ENCODE peak calls at places on chromosomes 16 and 17, in six cellular contexts. Q is AG08395; B is KG1; Y is activated effector memory CD4-positive, alpha-beta T cell treated with anti-CD3 and anti-CD28 coated beads, Interleukin-2, amount 50 U/mL, for 16 hours; P is globus pallidus; W is RWPE1. X is an unnamed sample.

GRCh38 chr16:1543085-1543896 is 9.8 kb downstream of the TMEM204 start:
- DNase-seq in Q (peak; percentile 80), B (peak; percentile 65), Y (peak; percentile 85), P (peak; percentile 37), W (peak; percentile 82), X (peak; percentile 66)

GRCh38 chr16:8689686-8690085 is 15.3 kb downstream of the ABAT start:
- DNase-seq in Q (no peak), B (no peak), Y (no peak), P (no peak), W (no peak), X (no peak)

GRCh38 chr17:71286625-71287024 is 834.2 kb upstream of the SOX9 start:
- DNase-seq in Q (no peak), B (no peak), Y (no peak), P (no peak), W (no peak), X (no peak)

GRCh38 chr16:74268372-74268782 is 28.2 kb upstream of the PSMD7 start:
- DNase-seq in Q (no peak), B (no peak), Y (no peak), P (no peak), W (no peak), X (no peak)

GRCh38 chr16:71443714-71444113 is 1.9 kb upstream of the TLE7 start:
- DNase-seq in Q (no peak), B (no peak), Y (no peak), P (no peak), W (no peak), X (no peak)

GRCh38 chr17:55632893-55633292 is 89.8 kb downstream of the TMEM100 start:
- DNase-seq in Q (peak; percentile 34), B (no peak), Y (no peak), P (no peak), W (no peak), X (peak; percentile 74)

GRCh38 chr16:24988137-24988535 is 27.0 kb downstream of the ARHGAP17 start:
- DNase-seq in Q (no peak), B (no peak), Y (no peak), P (no peak), W (no peak), X (no peak)

GRCh38 chr17:17358060-17358751 is 55.0 kb downstream of the NT5M start:
- DNase-seq in Q (no peak), B (no peak), Y (peak; percentile 42), P (no peak), W (no peak), X (no peak)

GRCh38 chr16:73125860-73126259 is 77.9 kb upstream of the ZFHX3 start:
- DNase-seq in Q (peak; percentile 88), B (no peak), Y (no peak), P (no peak), W (peak; percentile 47), X (peak; percentile 35)

GRCh38 chr17:62723842-62724241 is 84.3 kb downstream of the MARCHF10 start:
- DNase-seq in Q (no peak), B (no peak), Y (no peak), P (no peak), W (no peak), X (no peak)

GRCh38 chr17:69246726-69247375 is 18.2 kb upstream of the ABCA10 start:
- DNase-seq in Q (peak; percentile 37), B (peak; percentile 28), Y (no peak), P (peak; percentile 62), W (peak; percentile 30), X (no peak)

GRCh38 chr17:37642706-37643105 is 540 bp downstream of the DDX52 start:
- DNase-seq in Q (peak; percentile 16), B (no peak), Y (no peak), P (no peak), W (peak; percentile 43), X (no peak)

GRCh38 chr16:4415538-4416199 is 727 bp downstream of the CORO7 start:
- DNase-seq in Q (no peak), B (peak; percentile 78), Y (peak; percentile 86), P (peak; percentile 76), W (no peak), X (peak; percentile 35)

GRCh38 chr17:39899215-39899614 is 19.2 kb downstream of the GSDMB start:
- DNase-seq in Q (no peak), B (no peak), Y (no peak), P (no peak), W (no peak), X (no peak)

GRCh38 chr17:17180741-17181525 is 25.2 kb downstream of the PLD6 start:
- DNase-seq in Q (no peak), B (no peak), Y (no peak), P (no peak), W (no peak), X (no peak)

GRCh38 chr17:53313746-53314145 is 509.0 kb upstream of the KIF2B start:
- DNase-seq in Q (no peak), B (no peak), Y (no peak), P (no peak), W (peak; percentile 5), X (no peak)

GRCh38 chr17:55430531-55431228 is 9.0 kb upstream of the MMD start:
- DNase-seq in Q (no peak), B (no peak), Y (no peak), P (no peak), W (no peak), X (no peak)

GRCh38 chr16:19912445-19913305 is 28.0 kb upstream of the GPRC5B start:
- DNase-seq in Q (peak; percentile 45), B (no peak), Y (no peak), P (no peak), W (peak; percentile 33), X (peak; percentile 72)

GRCh38 chr17:14201087-14201486 is 35.6 kb downstream of the CDRT15 start:
- DNase-seq in Q (no peak), B (no peak), Y (peak; percentile 81), P (no peak), W (no peak), X (no peak)

GRCh38 chr16:30741461-30741914 is 6.7 kb upstream of the PHKG2 start:
- DNase-seq in Q (peak; percentile 87), B (no peak), Y (no peak), P (no peak), W (peak; percentile 95), X (peak; percentile 68)

GRCh38 chr16:53112015-53112414 is 57.2 kb downstream of the CHD9 start:
- DNase-seq in Q (no peak), B (no peak), Y (no peak), P (no peak), W (no peak), X (no peak)

GRCh38 chr16:78213751-78214150 is 114.3 kb downstream of the WWOX start:
- DNase-seq in Q (no peak), B (no peak), Y (no peak), P (no peak), W (no peak), X (no peak)

GRCh38 chr17:41617698-41618097 is 5.1 kb upstream of the KRT16 start:
- DNase-seq in Q (no peak), B (no peak), Y (peak; percentile 48), P (no peak), W (no peak), X (no peak)

GRCh38 chr16:84040823-84041391 is 1.7 kb downstream of the SLC38A8 start:
- DNase-seq in Q (peak; percentile 68), B (no peak), Y (no peak), P (peak; percentile 29), W (peak; percentile 38), X (peak; percentile 42)

GRCh38 chr17:17494499-17495447 is 1.4 kb downstream of the RASD1 start:
- DNase-seq in Q (peak; percentile 24), B (no peak), Y (peak; percentile 66), P (peak; percentile 29), W (no peak), X (no peak)

X was measured in MG63.